ENCODE peak calls at places on chromosomes 5 and 9, in five cellular contexts. Z, G, A, P and O are unnamed samples.

GRCh38 chr9:79193001-79193400 is 378.8 kb upstream of the TLE4 start:
- DNase-seq in Z (peak), G (no peak), A (no peak), P (no peak), O (no peak)

GRCh38 chr9:113228130-113228665 is 6.9 kb downstream of the SLC31A1 start:
- DNase-seq in Z (no peak), G (no peak), A (no peak), P (no peak), O (no peak)

GRCh38 chr5:147805030-147805454 is 22.5 kb upstream of the JAKMIP2 start:
- DNase-seq in Z (peak), G (peak), A (no peak), P (no peak), O (no peak)

GRCh38 chr5:35483797-35484196 is 133.9 kb upstream of the SPEF2 start:
- DNase-seq in Z (no peak), G (no peak), A (no peak), P (no peak), O (no peak)

GRCh38 chr9:26361010-26361409 is 531.6 kb downstream of the CAAP1 start:
- DNase-seq in Z (no peak), G (no peak), A (no peak), P (no peak), O (no peak)

GRCh38 chr5:8825161-8825757 is 720.6 kb downstream of the SEMA5A start:
- DNase-seq in Z (no peak), G (no peak), A (no peak), P (no peak), O (no peak)

GRCh38 chr9:35696520-35697215 is 6.9 kb upstream of the TPM2 start:
- DNase-seq in Z (peak), G (peak), A (no peak), P (peak), O (no peak)

GRCh38 chr5:30607301-30607700 is 586.2 kb upstream of the CDH6 start:
- DNase-seq in Z (no peak), G (no peak), A (no peak), P (peak), O (no peak)

GRCh38 chr9:61673664-61674381 is 484.0 kb downstream of the SPATA31A7 start:
- DNase-seq in Z (no peak), G (no peak), A (no peak), P (no peak), O (no peak)

GRCh38 chr9:124320062-124320973 is 62.6 kb downstream of the NEK6 start:
- DNase-seq in Z (peak), G (peak), A (peak), P (peak), O (peak)

GRCh38 chr5:151078490-151079262 is 2.2 kb downstream of the TNIP1 start:
- DNase-seq in Z (no peak), G (peak), A (no peak), P (no peak), O (no peak)

GRCh38 chr9:130186839-130187522 is 14.8 kb downstream of the NCS1 start:
- DNase-seq in Z (peak), G (peak), A (no peak), P (no peak), O (peak)

GRCh38 chr9:128757602-128758001 is 14.1 kb downstream of the ZER1 start:
- DNase-seq in Z (no peak), G (no peak), A (no peak), P (no peak), O (no peak)

GRCh38 chr9:108837530-108837929 is 18.3 kb downstream of the ACTL7B start:
- DNase-seq in Z (no peak), G (no peak), A (no peak), P (no peak), O (no peak)